ENCODE peak calls at places on chromosome 15, in four cellular contexts. B, F, E and H are unnamed samples.

GRCh38 chr15:87368511-87368910 is 888.0 kb downstream of the NTRK3 start:
- DNase-seq in B (no peak), E (no peak), F (no peak), H (no peak)

GRCh38 chr15:68391084-68391483 is 40.9 kb downstream of the ITGA11 start:
- DNase-seq in B (no peak), E (peak), F (no peak), H (no peak)

GRCh38 chr15:36362508-36362907 is 216.9 kb upstream of the CDIN1 start:
- DNase-seq in E (no peak), F (no peak), B (no peak), H (no peak)

GRCh38 chr15:100170280-100170654 is 171.5 kb downstream of the ADAMTS17 start:
- DNase-seq in E (no peak), F (no peak), B (no peak), H (no peak)

GRCh38 chr15:73464602-73465001 is 21.6 kb downstream of the REC114 start:
- DNase-seq in B (no peak), E (no peak), F (no peak), H (no peak)

GRCh38 chr15:77064539-77065308 is 6.2 kb downstream of the TSPAN3 start:
- DNase-seq in E (no peak), F (no peak), B (no peak), H (no peak)

GRCh38 chr15:58669108-58669507 is 80.4 kb downstream of the ADAM10 start:
- DNase-seq in E (no peak), B (no peak), F (no peak), H (peak)

GRCh38 chr15:89356634-89357298 is 22.1 kb upstream of the POLG start:
- DNase-seq in F (no peak), B (no peak), E (peak), H (peak)

GRCh38 chr15:81333363-81333762 is 9.4 kb upstream of the STARD5 start:
- DNase-seq in E (peak), F (no peak), B (no peak), H (no peak)

GRCh38 chr15:37041836-37042235 is 58.5 kb downstream of the MEIS2 start:
- DNase-seq in B (no peak), F (no peak), E (no peak), H (no peak)

GRCh38 chr15:39666671-39667070 is 85.8 kb downstream of the THBS1 start:
- DNase-seq in F (no peak), E (no peak), B (no peak), H (no peak)

GRCh38 chr15:70142322-70143191 is 44.8 kb upstream of the TLE3 start:
- DNase-seq in F (no peak), B (no peak), E (no peak), H (peak)

GRCh38 chr15:35112346-35112745 is 27.3 kb upstream of the NANOGP8 start:
- DNase-seq in B (no peak), E (no peak), F (no peak), H (no peak)

GRCh38 chr15:71325461-71325860 is 210.2 kb downstream of the THSD4 start:
- DNase-seq in E (no peak), B (no peak), F (no peak), H (no peak)

GRCh38 chr15:33837294-33837693 is 131.0 kb upstream of the CHRM5 start:
- DNase-seq in E (no peak), B (no peak), F (no peak), H (no peak)

GRCh38 chr15:41979493-41980266 is 7.3 kb upstream of the EHD4 start:
- DNase-seq in E (no peak), F (no peak), B (no peak), H (no peak)

GRCh38 chr15:61742591-61742990 is 317.7 kb downstream of the VPS13C start:
- DNase-seq in F (no peak), B (no peak), E (no peak), H (no peak)

GRCh38 chr15:67775998-67776397 is 49.3 kb upstream of the SKOR1 start:
- DNase-seq in F (no peak), B (no peak), E (peak), H (no peak)